ENCODE peak calls at places on chromosomes 7 and 10, in ten cellular contexts. One of them, this sample, is unnamed.
A peak's percentile ranks its signal among the peaks of the same experiment; 100 is the strongest.

GRCh38 chr10:102300289-102300843 is 55.0 kb downstream of the GBF1 start:
- DNase-seq in GM23338: no peak
- DNase-seq in transverse colon: no peak
- DNase-seq in left ventricle myocardium inferior: no peak
- DNase-seq in fibroblast of mammary gland: peak; percentile 77
- DNase-seq in endothelial cell: no peak
- DNase-seq in lower lobe of right lung: no peak
- DNase-seq in hepatocyte: no peak
- DNase-seq in type B pancreatic cell: no peak
- DNase-seq in PC-3: peak; percentile 18
- DNase-seq in this sample: peak; percentile 83

GRCh38 chr7:83796760-83797159 is 147.8 kb upstream of the SEMA3E start:
- DNase-seq in fibroblast of mammary gland: no peak
- DNase-seq in type B pancreatic cell: no peak
- DNase-seq in lower lobe of right lung: no peak
- DNase-seq in transverse colon: no peak
- DNase-seq in left ventricle myocardium inferior: no peak
- DNase-seq in hepatocyte: no peak
- DNase-seq in endothelial cell: no peak
- DNase-seq in PC-3: no peak
- DNase-seq in GM23338: no peak
- DNase-seq in this sample: no peak

GRCh38 chr7:3574386-3574785 is 273.3 kb downstream of the SDK1 start:
- DNase-seq in hepatocyte: no peak
- DNase-seq in PC-3: no peak
- DNase-seq in lower lobe of right lung: no peak
- DNase-seq in fibroblast of mammary gland: no peak
- DNase-seq in GM23338: no peak
- DNase-seq in endothelial cell: no peak
- DNase-seq in type B pancreatic cell: no peak
- DNase-seq in left ventricle myocardium inferior: no peak
- DNase-seq in transverse colon: no peak
- DNase-seq in this sample: no peak

GRCh38 chr7:101862280-101863220 is 45.1 kb downstream of the CUX1 start:
- DNase-seq in GM23338: peak; percentile 60
- DNase-seq in left ventricle myocardium inferior: peak; percentile 43
- DNase-seq in fibroblast of mammary gland: no peak
- DNase-seq in lower lobe of right lung: no peak
- DNase-seq in transverse colon: no peak
- DNase-seq in PC-3: no peak
- DNase-seq in hepatocyte: no peak
- DNase-seq in type B pancreatic cell: no peak
- DNase-seq in endothelial cell: no peak
- DNase-seq in this sample: no peak

GRCh38 chr10:87504667-87505365 is at the start of gene MINPP1:
- DNase-seq in lower lobe of right lung: peak; percentile 89
- DNase-seq in GM23338: peak; percentile 97
- DNase-seq in left ventricle myocardium inferior: peak; percentile 85
- DNase-seq in fibroblast of mammary gland: peak; percentile 81
- DNase-seq in PC-3: peak; percentile 69
- DNase-seq in transverse colon: peak; percentile 82
- DNase-seq in type B pancreatic cell: peak; percentile 88
- DNase-seq in hepatocyte: peak; percentile 93
- DNase-seq in endothelial cell: peak; percentile 82
- DNase-seq in this sample: peak; percentile 80

GRCh38 chr10:92695679-92696605 is 6.2 kb downstream of the HHEX start:
- DNase-seq in PC-3: no peak
- DNase-seq in lower lobe of right lung: no peak
- DNase-seq in fibroblast of mammary gland: peak; percentile 45
- DNase-seq in transverse colon: no peak
- DNase-seq in endothelial cell: peak; percentile 50
- DNase-seq in hepatocyte: peak; percentile 61
- DNase-seq in GM23338: peak; percentile 56
- DNase-seq in left ventricle myocardium inferior: no peak
- DNase-seq in type B pancreatic cell: no peak
- DNase-seq in this sample: peak; percentile 25

GRCh38 chr7:20399516-20399915 is 68.8 kb downstream of the ITGB8 start:
- DNase-seq in hepatocyte: no peak
- DNase-seq in GM23338: no peak
- DNase-seq in left ventricle myocardium inferior: no peak
- DNase-seq in fibroblast of mammary gland: no peak
- DNase-seq in lower lobe of right lung: no peak
- DNase-seq in PC-3: peak; percentile 35
- DNase-seq in endothelial cell: no peak
- DNase-seq in type B pancreatic cell: no peak
- DNase-seq in transverse colon: no peak
- DNase-seq in this sample: no peak

GRCh38 chr10:78925275-78925674 is 143.5 kb upstream of the ZMIZ1 start:
- DNase-seq in endothelial cell: no peak
- DNase-seq in left ventricle myocardium inferior: no peak
- DNase-seq in transverse colon: no peak
- DNase-seq in GM23338: no peak
- DNase-seq in fibroblast of mammary gland: no peak
- DNase-seq in PC-3: no peak
- DNase-seq in type B pancreatic cell: no peak
- DNase-seq in lower lobe of right lung: no peak
- DNase-seq in hepatocyte: no peak
- DNase-seq in this sample: no peak

GRCh38 chr7:130151591-130152269 is 53.5 kb downstream of the TMEM209 start:
- DNase-seq in hepatocyte: no peak
- DNase-seq in fibroblast of mammary gland: peak; percentile 34
- DNase-seq in transverse colon: no peak
- DNase-seq in type B pancreatic cell: peak; percentile 20
- DNase-seq in GM23338: no peak
- DNase-seq in lower lobe of right lung: no peak
- DNase-seq in endothelial cell: no peak
- DNase-seq in PC-3: no peak
- DNase-seq in left ventricle myocardium inferior: no peak
- DNase-seq in this sample: peak; percentile 5

GRCh38 chr7:78254397-78255055 is 456.0 kb downstream of the PHTF2 start:
- DNase-seq in hepatocyte: no peak
- DNase-seq in fibroblast of mammary gland: no peak
- DNase-seq in GM23338: no peak
- DNase-seq in left ventricle myocardium inferior: no peak
- DNase-seq in endothelial cell: no peak
- DNase-seq in type B pancreatic cell: no peak
- DNase-seq in lower lobe of right lung: no peak
- DNase-seq in transverse colon: no peak
- DNase-seq in PC-3: no peak
- DNase-seq in this sample: no peak

GRCh38 chr7:98826400-98826799 is 43.4 kb downstream of the TMEM130 start:
- DNase-seq in endothelial cell: no peak
- DNase-seq in lower lobe of right lung: no peak
- DNase-seq in GM23338: no peak
- DNase-seq in left ventricle myocardium inferior: no peak
- DNase-seq in PC-3: no peak
- DNase-seq in transverse colon: no peak
- DNase-seq in fibroblast of mammary gland: no peak
- DNase-seq in hepatocyte: no peak
- DNase-seq in type B pancreatic cell: no peak
- DNase-seq in this sample: no peak

GRCh38 chr7:98827258-98827657 is 42.6 kb downstream of the TMEM130 start:
- DNase-seq in GM23338: no peak
- DNase-seq in type B pancreatic cell: no peak
- DNase-seq in PC-3: no peak
- DNase-seq in left ventricle myocardium inferior: no peak
- DNase-seq in hepatocyte: no peak
- DNase-seq in endothelial cell: no peak
- DNase-seq in transverse colon: no peak
- DNase-seq in lower lobe of right lung: no peak
- DNase-seq in fibroblast of mammary gland: no peak
- DNase-seq in this sample: no peak

GRCh38 chr7:98823226-98823625 is 46.6 kb downstream of the TMEM130 start:
- DNase-seq in lower lobe of right lung: no peak
- DNase-seq in endothelial cell: no peak
- DNase-seq in GM23338: no peak
- DNase-seq in hepatocyte: no peak
- DNase-seq in left ventricle myocardium inferior: no peak
- DNase-seq in transverse colon: no peak
- DNase-seq in PC-3: no peak
- DNase-seq in type B pancreatic cell: no peak
- DNase-seq in fibroblast of mammary gland: no peak
- DNase-seq in this sample: no peak

GRCh38 chr7:98828368-98828767 is 41.4 kb downstream of the TMEM130 start:
- DNase-seq in type B pancreatic cell: no peak
- DNase-seq in PC-3: no peak
- DNase-seq in endothelial cell: no peak
- DNase-seq in transverse colon: no peak
- DNase-seq in hepatocyte: no peak
- DNase-seq in GM23338: no peak
- DNase-seq in lower lobe of right lung: no peak
- DNase-seq in left ventricle myocardium inferior: no peak
- DNase-seq in fibroblast of mammary gland: no peak
- DNase-seq in this sample: no peak

DNA sequence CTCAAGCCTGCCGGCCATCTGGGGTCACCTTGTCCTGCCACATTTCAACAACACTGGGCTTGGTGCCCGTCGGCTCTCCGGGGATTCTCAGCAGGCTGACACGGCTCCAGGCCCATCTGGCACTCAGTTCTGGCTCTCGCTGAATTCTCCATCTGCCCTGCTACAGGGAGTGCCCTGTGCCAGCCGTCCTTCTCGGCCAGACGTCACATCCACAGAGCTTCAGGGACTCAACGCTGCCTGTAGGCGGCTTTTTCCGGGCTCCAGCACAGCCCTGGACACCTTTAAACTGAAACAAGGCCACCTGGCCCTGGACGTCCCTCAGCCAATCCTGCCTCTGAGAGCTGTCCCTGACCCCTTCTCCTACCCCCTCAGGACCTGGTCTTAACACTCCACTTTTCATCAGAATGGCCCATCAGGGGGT is 43.0 kb downstream of the TMEM130 start:
- DNase-seq in endothelial cell: no peak
- DNase-seq in left ventricle myocardium inferior: peak; percentile 91
- DNase-seq in hepatocyte: no peak
- DNase-seq in type B pancreatic cell: no peak
- DNase-seq in transverse colon: no peak
- DNase-seq in lower lobe of right lung: no peak
- DNase-seq in PC-3: peak; percentile 13
- DNase-seq in fibroblast of mammary gland: no peak
- DNase-seq in GM23338: peak; percentile 48
- DNase-seq in this sample: no peak
- TF ChIP-seq CTCF in endothelial cell: no peak
- TF ChIP-seq CTCF in left ventricle myocardium inferior: peak; percentile 61
- TF ChIP-seq CTCF in hepatocyte: no peak
- TF ChIP-seq CTCF in type B pancreatic cell: no peak
- TF ChIP-seq CTCF in transverse colon: no peak
- TF ChIP-seq CTCF in lower lobe of right lung: no peak
- TF ChIP-seq CTCF in PC-3: peak; percentile 9
- TF ChIP-seq CTCF in fibroblast of mammary gland: peak; percentile 2
- TF ChIP-seq CTCF in GM23338: no peak
- TF ChIP-seq CTCF in this sample: no peak

DNA sequence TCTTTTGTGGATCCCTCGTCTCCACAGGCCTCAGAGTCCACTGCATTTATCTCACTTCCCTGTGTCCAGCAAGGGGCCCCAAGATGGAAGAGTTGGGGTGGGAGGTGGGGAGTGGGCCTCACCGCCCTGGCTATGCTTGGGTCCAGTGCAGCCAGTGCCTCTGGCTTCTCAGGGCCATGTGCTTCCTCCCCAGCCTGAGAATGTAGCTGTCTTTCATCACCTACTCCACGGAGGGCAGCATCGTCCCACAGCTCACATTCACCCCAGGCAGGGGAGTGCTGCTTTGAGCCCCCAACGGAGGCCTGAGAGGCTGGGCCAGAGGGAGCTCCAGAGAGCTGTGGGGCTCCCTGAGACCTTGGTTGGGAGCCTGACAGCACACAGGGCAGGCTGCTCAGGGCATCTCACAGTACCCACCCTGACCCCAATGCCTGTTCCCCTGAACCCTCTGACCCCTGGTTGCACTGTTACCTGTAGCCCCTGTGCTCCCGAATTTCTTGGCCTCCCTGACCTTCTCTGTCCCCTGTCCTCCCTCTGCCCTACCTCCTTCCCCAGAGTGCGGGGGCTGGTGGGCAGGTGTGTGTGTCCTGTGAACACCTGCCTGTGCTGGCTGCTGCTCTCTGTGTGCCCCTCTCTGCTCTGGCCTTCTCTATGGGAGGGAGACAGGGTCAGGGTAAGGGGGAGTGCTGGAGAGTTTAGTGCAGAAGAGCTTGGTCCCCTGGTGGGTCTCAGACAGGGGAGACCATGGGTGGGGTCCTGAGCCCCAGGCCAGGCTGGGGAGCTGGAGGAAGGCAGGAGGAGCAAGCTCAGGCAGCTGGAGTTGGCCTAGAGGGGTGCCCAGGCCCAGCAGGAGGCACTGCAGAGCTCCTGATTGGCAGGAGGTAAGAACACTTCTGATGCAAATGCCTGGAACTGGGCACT is 19.6 kb upstream of the ZNF488 start:
- DNase-seq in PC-3: no peak
- DNase-seq in GM23338: no peak
- DNase-seq in fibroblast of mammary gland: peak; percentile 18
- DNase-seq in hepatocyte: no peak
- DNase-seq in transverse colon: no peak
- DNase-seq in left ventricle myocardium inferior: no peak
- DNase-seq in type B pancreatic cell: peak; percentile 61
- DNase-seq in lower lobe of right lung: no peak
- DNase-seq in endothelial cell: no peak
- DNase-seq in this sample: no peak
- TF ChIP-seq CTCF in PC-3: peak; percentile 26
- TF ChIP-seq CTCF in GM23338: peak; percentile 30
- TF ChIP-seq CTCF in fibroblast of mammary gland: no peak
- TF ChIP-seq CTCF in hepatocyte: no peak
- TF ChIP-seq CTCF in transverse colon: no peak
- TF ChIP-seq CTCF in left ventricle myocardium inferior: no peak
- TF ChIP-seq CTCF in type B pancreatic cell: no peak
- TF ChIP-seq CTCF in lower lobe of right lung: no peak
- TF ChIP-seq CTCF in endothelial cell: no peak
- TF ChIP-seq CTCF in this sample: peak; percentile 42

DNA sequence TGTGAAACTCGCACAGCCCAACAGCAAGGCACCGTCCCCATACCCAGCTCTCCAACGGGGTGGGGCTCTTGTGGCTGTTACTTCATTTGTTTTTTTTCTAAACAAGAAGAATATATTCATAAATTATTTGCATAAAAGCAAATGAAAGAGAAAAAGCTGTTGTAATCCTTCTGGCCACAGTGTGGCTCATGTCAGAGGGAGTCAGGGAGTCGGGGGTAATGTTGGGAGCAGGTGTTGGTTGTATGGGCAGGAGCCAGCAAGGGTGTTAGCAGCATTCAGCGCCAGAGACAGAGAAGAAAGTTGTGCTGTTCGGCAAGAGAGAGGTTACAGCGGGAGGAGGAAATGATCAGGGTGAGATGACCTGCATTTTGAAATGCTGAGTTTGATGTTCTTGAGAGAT is 13.3 kb downstream of the PFKP start:
- DNase-seq in hepatocyte: no peak
- DNase-seq in lower lobe of right lung: no peak
- DNase-seq in GM23338: no peak
- DNase-seq in endothelial cell: no peak
- DNase-seq in type B pancreatic cell: no peak
- DNase-seq in left ventricle myocardium inferior: no peak
- DNase-seq in PC-3: no peak
- DNase-seq in transverse colon: no peak
- DNase-seq in fibroblast of mammary gland: no peak
- DNase-seq in this sample: no peak
- TF ChIP-seq CTCF in hepatocyte: no peak
- TF ChIP-seq CTCF in lower lobe of right lung: no peak
- TF ChIP-seq CTCF in GM23338: no peak
- TF ChIP-seq CTCF in endothelial cell: no peak
- TF ChIP-seq CTCF in type B pancreatic cell: no peak
- TF ChIP-seq CTCF in left ventricle myocardium inferior: peak; percentile 29
- TF ChIP-seq CTCF in PC-3: no peak
- TF ChIP-seq CTCF in transverse colon: no peak
- TF ChIP-seq CTCF in fibroblast of mammary gland: no peak
- TF ChIP-seq CTCF in this sample: peak; percentile 27

GRCh38 chr7:98288064-98288823 is 6.8 kb downstream of the BRI3 start:
- DNase-seq in endothelial cell: no peak
- DNase-seq in transverse colon: no peak
- DNase-seq in hepatocyte: no peak
- DNase-seq in GM23338: no peak
- DNase-seq in fibroblast of mammary gland: no peak
- DNase-seq in left ventricle myocardium inferior: no peak
- DNase-seq in PC-3: no peak
- DNase-seq in type B pancreatic cell: no peak
- DNase-seq in lower lobe of right lung: no peak
- DNase-seq in this sample: no peak
- TF ChIP-seq CTCF in endothelial cell: no peak
- TF ChIP-seq CTCF in transverse colon: no peak
- TF ChIP-seq CTCF in hepatocyte: no peak
- TF ChIP-seq CTCF in GM23338: peak; percentile 45
- TF ChIP-seq CTCF in fibroblast of mammary gland: no peak
- TF ChIP-seq CTCF in left ventricle myocardium inferior: no peak
- TF ChIP-seq CTCF in PC-3: no peak
- TF ChIP-seq CTCF in type B pancreatic cell: no peak
- TF ChIP-seq CTCF in lower lobe of right lung: no peak
- TF ChIP-seq CTCF in this sample: no peak